ENCODE peak calls at places on chromosome 2, in five cellular contexts. One of them, this sample, is unnamed.

GRCh38 chr2:44444881-44445280 is 83.1 kb downstream of the CAMKMT start:
- DNase-seq in thyroid gland: no peak
- DNase-seq in thoracic aorta: no peak
- DNase-seq in hepatocyte: no peak
- DNase-seq in sigmoid colon: no peak
- DNase-seq in this sample: no peak

GRCh38 chr2:221641181-221641871 is 69.2 kb upstream of the EPHA4 start:
- DNase-seq in thyroid gland: no peak
- DNase-seq in thoracic aorta: no peak
- DNase-seq in hepatocyte: no peak
- DNase-seq in sigmoid colon: no peak
- DNase-seq in this sample: no peak

GRCh38 chr2:168584934-168585333 is 128.9 kb downstream of the CERS6 start:
- DNase-seq in thyroid gland: peak
- DNase-seq in thoracic aorta: no peak
- DNase-seq in hepatocyte: no peak
- DNase-seq in sigmoid colon: no peak
- DNase-seq in this sample: no peak

GRCh38 chr2:102245266-102246151 is 58.7 kb downstream of the IL1RL2 start:
- DNase-seq in thyroid gland: no peak
- DNase-seq in thoracic aorta: no peak
- DNase-seq in hepatocyte: no peak
- DNase-seq in sigmoid colon: no peak
- DNase-seq in this sample: no peak

GRCh38 chr2:95346738-95347671 is 49.9 kb downstream of the KCNIP3 start:
- DNase-seq in thyroid gland: peak
- DNase-seq in thoracic aorta: no peak
- DNase-seq in hepatocyte: peak
- DNase-seq in sigmoid colon: peak
- DNase-seq in this sample: no peak

GRCh38 chr2:55843992-55844345 is 79.6 kb downstream of the EFEMP1 start:
- DNase-seq in thyroid gland: no peak
- DNase-seq in thoracic aorta: no peak
- DNase-seq in hepatocyte: no peak
- DNase-seq in sigmoid colon: no peak
- DNase-seq in this sample: no peak

GRCh38 chr2:214542251-214542650 is 131.4 kb downstream of the VWC2L start:
- DNase-seq in thyroid gland: no peak
- DNase-seq in thoracic aorta: no peak
- DNase-seq in hepatocyte: no peak
- DNase-seq in sigmoid colon: no peak
- DNase-seq in this sample: no peak

GRCh38 chr2:191665286-191665685 is 12.7 kb upstream of the NABP1 start:
- DNase-seq in thyroid gland: no peak
- DNase-seq in thoracic aorta: no peak
- DNase-seq in hepatocyte: no peak
- DNase-seq in sigmoid colon: no peak
- DNase-seq in this sample: no peak

GRCh38 chr2:68548396-68548795 is 81.0 kb downstream of the APLF start:
- DNase-seq in thyroid gland: no peak
- DNase-seq in thoracic aorta: no peak
- DNase-seq in hepatocyte: no peak
- DNase-seq in sigmoid colon: no peak
- DNase-seq in this sample: no peak

GRCh38 chr2:96882230-96882629 is 12.3 kb upstream of the SEMA4C start:
- DNase-seq in thyroid gland: no peak
- DNase-seq in thoracic aorta: no peak
- DNase-seq in hepatocyte: no peak
- DNase-seq in sigmoid colon: no peak
- DNase-seq in this sample: no peak

GRCh38 chr2:46815121-46815802 is 100.3 kb downstream of the MCFD2 start:
- DNase-seq in thyroid gland: no peak
- DNase-seq in thoracic aorta: no peak
- DNase-seq in hepatocyte: no peak
- DNase-seq in sigmoid colon: no peak
- DNase-seq in this sample: no peak

GRCh38 chr2:75640621-75641121 is 5.9 kb upstream of the MRPL19 start:
- DNase-seq in thyroid gland: peak
- DNase-seq in thoracic aorta: no peak
- DNase-seq in hepatocyte: peak
- DNase-seq in sigmoid colon: peak
- DNase-seq in this sample: peak

GRCh38 chr2:197920581-197921213 is 116.3 kb downstream of the PLCL1 start:
- DNase-seq in thyroid gland: no peak
- DNase-seq in thoracic aorta: no peak
- DNase-seq in hepatocyte: no peak
- DNase-seq in sigmoid colon: no peak
- DNase-seq in this sample: no peak

GRCh38 chr2:221616561-221616960 is 44.5 kb upstream of the EPHA4 start:
- DNase-seq in thyroid gland: no peak
- DNase-seq in thoracic aorta: no peak
- DNase-seq in hepatocyte: no peak
- DNase-seq in sigmoid colon: no peak
- DNase-seq in this sample: no peak

GRCh38 chr2:72004201-72004915 is 143.3 kb downstream of the CYP26B1 start:
- DNase-seq in thyroid gland: no peak
- DNase-seq in thoracic aorta: no peak
- DNase-seq in hepatocyte: no peak
- DNase-seq in sigmoid colon: no peak
- DNase-seq in this sample: no peak

GRCh38 chr2:19362652-19363473 is 4.4 kb upstream of the OSR1 start:
- DNase-seq in thyroid gland: peak
- DNase-seq in thoracic aorta: no peak
- DNase-seq in hepatocyte: peak
- DNase-seq in sigmoid colon: peak
- DNase-seq in this sample: peak

GRCh38 chr2:25341753-25342371 is at the start of gene DNMT3A:
- DNase-seq in thyroid gland: peak
- DNase-seq in thoracic aorta: no peak
- DNase-seq in hepatocyte: peak
- DNase-seq in sigmoid colon: peak
- DNase-seq in this sample: peak

GRCh38 chr2:127589876-127590275 is 54.4 kb downstream of the MYO7B start:
- DNase-seq in thyroid gland: no peak
- DNase-seq in thoracic aorta: no peak
- DNase-seq in hepatocyte: no peak
- DNase-seq in sigmoid colon: no peak
- DNase-seq in this sample: no peak

GRCh38 chr2:242075683-242076082 is 206.2 kb downstream of the RTP5 start:
- DNase-seq in thyroid gland: no peak
- DNase-seq in thoracic aorta: no peak
- DNase-seq in hepatocyte: no peak
- DNase-seq in sigmoid colon: no peak
- DNase-seq in this sample: no peak

GRCh38 chr2:96970910-96971309 is 15.5 kb downstream of the FAM178B start:
- DNase-seq in thyroid gland: peak
- DNase-seq in thoracic aorta: no peak
- DNase-seq in hepatocyte: no peak
- DNase-seq in sigmoid colon: no peak
- DNase-seq in this sample: no peak

GRCh38 chr2:129011466-129012061 is 692.9 kb upstream of the HS6ST1 start:
- DNase-seq in thyroid gland: no peak
- DNase-seq in thoracic aorta: no peak
- DNase-seq in hepatocyte: no peak
- DNase-seq in sigmoid colon: no peak
- DNase-seq in this sample: no peak

GRCh38 chr2:148273158-148273691 is 252.3 kb downstream of the MBD5 start:
- DNase-seq in thyroid gland: no peak
- DNase-seq in thoracic aorta: no peak
- DNase-seq in hepatocyte: no peak
- DNase-seq in sigmoid colon: no peak
- DNase-seq in this sample: peak

GRCh38 chr2:210271300-210271699 is 43.7 kb downstream of the MYL1 start:
- DNase-seq in thyroid gland: no peak
- DNase-seq in thoracic aorta: no peak
- DNase-seq in hepatocyte: no peak
- DNase-seq in sigmoid colon: no peak
- DNase-seq in this sample: no peak

GRCh38 chr2:228227466-228227865 is 46.0 kb upstream of the SPHKAP start:
- DNase-seq in thyroid gland: no peak
- DNase-seq in thoracic aorta: no peak
- DNase-seq in hepatocyte: no peak
- DNase-seq in sigmoid colon: no peak
- DNase-seq in this sample: no peak

GRCh38 chr2:31333527-31334183 is 80.9 kb downstream of the XDH start:
- DNase-seq in thyroid gland: peak
- DNase-seq in thoracic aorta: peak
- DNase-seq in hepatocyte: peak
- DNase-seq in sigmoid colon: peak
- DNase-seq in this sample: peak
- H3K27ac ChIP-seq in thyroid gland: no peak
- H3K27ac ChIP-seq in thoracic aorta: no peak
- H3K27ac ChIP-seq in hepatocyte: peak
- H3K27ac ChIP-seq in sigmoid colon: no peak
- H3K27ac ChIP-seq in this sample: no peak

DNA sequence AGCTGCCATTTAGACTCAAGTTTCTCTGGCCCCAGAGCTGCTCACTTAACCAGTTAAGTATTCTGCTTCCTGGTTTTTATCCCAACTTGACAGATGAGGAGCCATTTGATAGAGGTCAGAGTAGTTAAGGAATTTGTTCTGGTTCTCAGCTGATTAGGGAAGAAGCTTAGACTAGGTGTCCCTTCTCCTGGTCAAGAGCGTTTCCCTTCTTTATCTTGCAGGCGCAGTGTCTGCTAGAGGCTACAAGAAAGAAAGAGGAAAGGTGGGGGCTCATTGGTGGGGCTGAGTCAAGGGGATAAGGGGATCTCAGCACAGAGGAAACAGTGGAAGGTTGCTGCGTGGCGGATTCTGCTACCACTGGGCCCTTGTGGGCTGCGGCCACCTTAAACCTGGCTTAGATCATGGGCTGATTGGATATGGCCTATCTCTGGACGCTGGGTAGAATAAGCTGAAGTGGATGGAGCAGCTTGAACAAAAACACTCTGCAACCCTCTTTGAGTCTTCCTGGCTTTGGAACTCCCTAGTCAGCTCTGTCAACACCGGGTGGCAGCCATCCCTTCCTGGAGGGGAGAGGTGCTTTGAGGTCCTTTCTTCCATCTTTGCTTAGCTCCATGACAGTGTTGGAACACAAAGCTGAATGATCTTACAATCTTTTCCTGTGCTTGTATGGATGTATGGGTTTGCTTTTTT is 70.8 kb downstream of the QPCT start:
- DNase-seq in thyroid gland: no peak
- DNase-seq in thoracic aorta: no peak
- DNase-seq in hepatocyte: peak
- DNase-seq in sigmoid colon: no peak
- DNase-seq in this sample: no peak
- TF ChIP-seq CTCF in thyroid gland: no peak
- TF ChIP-seq CTCF in thoracic aorta: no peak
- TF ChIP-seq CTCF in hepatocyte: no peak
- TF ChIP-seq CTCF in sigmoid colon: no peak
- TF ChIP-seq CTCF in this sample: peak

DNA sequence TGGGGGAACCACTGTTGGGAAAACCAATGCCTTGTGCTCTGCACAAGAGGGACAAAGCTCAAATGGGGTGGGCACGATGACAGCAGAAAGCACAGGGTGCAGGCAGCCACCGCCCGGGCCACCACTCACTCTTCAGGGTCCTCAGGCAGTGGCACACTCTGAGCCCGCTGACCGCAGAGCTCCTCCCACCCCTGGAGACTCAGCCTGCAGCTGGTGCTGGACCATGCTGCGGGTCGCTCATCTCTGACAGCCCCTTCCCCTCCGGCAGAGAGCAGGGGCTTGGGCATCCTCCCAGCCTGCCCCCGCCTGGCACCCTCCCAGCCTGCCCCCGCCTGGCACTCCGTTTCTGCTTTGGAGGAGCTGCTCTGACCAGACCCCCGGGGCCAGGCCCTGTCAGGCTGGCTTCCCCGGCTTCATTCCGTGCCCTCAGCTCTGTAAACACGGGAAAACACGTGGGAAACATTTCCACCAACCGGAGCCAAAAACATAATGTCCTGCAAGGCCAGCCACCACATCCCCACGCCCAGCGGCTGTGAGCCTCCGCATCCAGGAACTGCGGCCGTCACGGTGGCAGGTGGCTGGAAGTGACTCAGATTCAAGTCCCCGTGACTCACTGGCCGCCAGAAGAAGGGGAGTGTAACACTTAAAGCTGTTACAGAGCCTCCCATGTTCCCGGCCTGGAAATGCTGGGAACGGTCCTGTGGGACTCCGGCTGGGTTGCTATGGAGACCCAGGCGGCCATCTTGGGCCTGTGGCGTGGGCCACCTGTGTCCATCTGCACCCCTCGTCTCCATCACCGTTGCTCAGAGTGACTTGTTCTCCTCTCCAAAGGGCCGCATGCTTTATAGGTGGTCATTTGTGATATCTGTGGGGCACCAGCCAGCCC is 6.8 kb upstream of the SNED1 start:
- DNase-seq in thyroid gland: peak
- DNase-seq in thoracic aorta: peak
- DNase-seq in hepatocyte: peak
- DNase-seq in sigmoid colon: peak
- DNase-seq in this sample: peak
- H3K4me3 ChIP-seq in thyroid gland: no peak
- H3K4me3 ChIP-seq in thoracic aorta: peak
- H3K4me3 ChIP-seq in hepatocyte: no peak
- H3K4me3 ChIP-seq in sigmoid colon: no peak
- H3K4me3 ChIP-seq in this sample: no peak

GRCh38 chr2:23550553-23550952 is 165.6 kb downstream of the KLHL29 start:
- DNase-seq in thyroid gland: no peak
- DNase-seq in thoracic aorta: no peak
- DNase-seq in hepatocyte: no peak
- DNase-seq in sigmoid colon: no peak
- DNase-seq in this sample: no peak

GRCh38 chr2:23549051-23549450 is 164.1 kb downstream of the KLHL29 start:
- DNase-seq in thyroid gland: no peak
- DNase-seq in thoracic aorta: no peak
- DNase-seq in hepatocyte: no peak
- DNase-seq in sigmoid colon: no peak
- DNase-seq in this sample: no peak

GRCh38 chr2:23551875-23552274 is 166.9 kb downstream of the KLHL29 start:
- DNase-seq in thyroid gland: no peak
- DNase-seq in thoracic aorta: no peak
- DNase-seq in hepatocyte: no peak
- DNase-seq in sigmoid colon: no peak
- DNase-seq in this sample: no peak

GRCh38 chr2:23548143-23548769 is 163.3 kb downstream of the KLHL29 start:
- DNase-seq in thyroid gland: no peak
- DNase-seq in thoracic aorta: no peak
- DNase-seq in hepatocyte: no peak
- DNase-seq in sigmoid colon: no peak
- DNase-seq in this sample: no peak

DNA sequence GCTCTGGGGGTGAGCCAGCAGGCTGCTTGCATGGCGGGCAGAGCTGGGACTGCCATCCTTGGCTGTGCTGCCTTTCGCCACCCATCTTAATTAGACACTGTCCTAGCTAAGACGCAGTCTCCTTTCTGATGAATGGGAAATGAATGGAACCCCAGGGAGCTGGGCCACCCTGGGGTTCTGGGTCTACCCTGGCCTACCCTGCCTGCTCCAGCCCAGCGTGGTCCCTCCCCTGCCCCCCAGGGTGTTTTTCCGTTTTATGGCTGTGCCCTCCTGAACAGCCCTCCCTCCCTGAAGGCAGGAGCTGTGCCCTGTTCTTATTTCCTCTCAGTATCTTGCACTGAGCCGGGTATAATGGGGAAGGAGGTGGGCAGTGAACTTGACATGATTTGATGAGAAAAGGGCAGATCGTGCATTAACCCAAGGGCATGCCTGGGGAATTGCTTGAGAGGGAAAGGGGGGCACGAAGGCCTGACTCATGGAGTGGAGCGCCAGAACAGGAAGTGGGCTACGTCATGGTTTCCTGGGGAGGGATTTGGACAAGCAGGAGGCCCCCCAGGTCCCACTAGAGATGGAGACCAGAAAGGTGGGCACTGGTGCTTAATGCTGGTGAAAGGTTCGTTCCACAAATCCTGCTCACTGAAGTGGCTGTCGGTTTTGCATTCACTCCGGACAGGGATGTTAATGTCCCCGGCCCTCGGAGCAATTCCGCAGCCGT is 165.0 kb downstream of the KLHL29 start:
- DNase-seq in thyroid gland: no peak
- DNase-seq in thoracic aorta: no peak
- DNase-seq in hepatocyte: no peak
- DNase-seq in sigmoid colon: no peak
- DNase-seq in this sample: no peak
- H3K27ac ChIP-seq in thyroid gland: no peak
- H3K27ac ChIP-seq in thoracic aorta: no peak
- H3K27ac ChIP-seq in hepatocyte: no peak
- H3K27ac ChIP-seq in sigmoid colon: peak
- H3K27ac ChIP-seq in this sample: no peak